ENCODE peak calls at places on chromosomes 13 and 19, in five cellular contexts. U is K562, K is stomach, V is transverse colon, B is suprapubic skin. L is an unnamed sample.

GRCh38 chr13:27117947-27118346 is 53.7 kb downstream of the USP12 start:
- DNase-seq in U (no peak), K (no peak), V (no peak), B (no peak), L (no peak)

GRCh38 chr13:98825659-98826058 is 73.2 kb upstream of the SLC15A1 start:
- DNase-seq in U (no peak), K (no peak), V (no peak), B (no peak), L (peak)

GRCh38 chr13:51905787-51906186 is 44.0 kb downstream of the CCDC70 start:
- DNase-seq in U (no peak), K (no peak), V (no peak), B (peak), L (no peak)

GRCh38 chr19:55070755-55071502 is 4.7 kb upstream of the EPS8L1 start:
- DNase-seq in U (no peak), K (peak), V (peak), B (no peak), L (no peak)

GRCh38 chr13:93963266-93964131 is 516.0 kb downstream of the DCT start:
- DNase-seq in U (no peak), K (no peak), V (no peak), B (no peak), L (no peak)

GRCh38 chr19:28159065-28159464 is 1053.9 kb downstream of the UQCRFS1 start:
- DNase-seq in U (no peak), K (no peak), V (no peak), B (no peak), L (no peak)

GRCh38 chr13:26943748-26944147 is 183.2 kb upstream of the GPR12 start:
- DNase-seq in U (no peak), K (no peak), V (no peak), B (no peak), L (no peak)

GRCh38 chr19:30227661-30228112 is 144.5 kb upstream of the ZNF536 start:
- DNase-seq in U (peak), K (peak), V (peak), B (no peak), L (peak)

DNA sequence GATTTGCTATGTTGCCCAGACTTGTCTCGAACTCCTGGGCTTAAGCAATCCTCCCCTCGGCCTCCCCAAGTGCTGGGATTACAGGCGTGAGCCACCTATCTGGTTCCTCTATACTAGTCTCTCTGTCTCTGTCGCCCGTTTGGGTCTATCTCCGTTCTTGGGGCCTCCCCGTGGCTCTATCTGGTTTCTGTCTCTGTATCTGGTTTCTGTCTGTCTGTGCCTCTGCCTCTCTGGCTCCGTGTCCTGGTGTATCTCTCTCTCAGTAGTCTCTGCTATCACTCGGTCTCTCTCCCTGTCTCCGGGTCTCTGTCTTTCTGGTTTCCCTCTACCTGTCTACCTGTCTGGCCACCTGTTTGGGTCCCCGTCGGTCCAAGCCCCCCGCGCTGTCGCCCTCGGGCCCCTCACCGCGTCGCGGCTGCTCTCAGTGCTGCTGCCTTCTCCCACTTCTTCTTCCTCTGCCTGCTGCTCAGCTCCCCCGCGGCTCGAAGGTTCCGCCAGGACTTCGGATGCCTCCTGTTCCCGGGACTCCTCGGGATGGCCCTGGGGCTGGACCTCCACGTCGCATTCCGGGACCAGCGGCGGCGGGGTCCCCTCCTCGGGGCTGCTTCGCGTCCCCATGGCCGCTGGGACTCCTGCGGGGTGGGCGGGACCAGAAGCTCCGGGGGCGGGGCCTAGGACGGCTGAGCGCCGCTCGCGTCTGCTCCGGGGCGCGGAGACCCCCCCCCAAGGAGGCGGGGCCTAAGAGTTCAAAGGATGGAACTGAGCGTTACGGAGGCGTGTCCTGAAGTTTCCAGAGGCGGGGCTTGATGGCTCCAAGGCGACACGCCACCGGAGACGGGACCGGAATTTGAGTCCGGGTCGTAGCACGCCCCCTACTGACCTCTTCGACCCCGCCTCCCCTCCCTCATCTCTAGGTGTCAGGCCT is 783 bp downstream of the PHLDB3 start:
- DNase-seq in U (peak), K (peak), V (peak), B (peak), L (peak)
- TF ChIP-seq CTCF in U (peak), K (no peak), V (no peak), B (no peak), L (no peak)

DNA sequence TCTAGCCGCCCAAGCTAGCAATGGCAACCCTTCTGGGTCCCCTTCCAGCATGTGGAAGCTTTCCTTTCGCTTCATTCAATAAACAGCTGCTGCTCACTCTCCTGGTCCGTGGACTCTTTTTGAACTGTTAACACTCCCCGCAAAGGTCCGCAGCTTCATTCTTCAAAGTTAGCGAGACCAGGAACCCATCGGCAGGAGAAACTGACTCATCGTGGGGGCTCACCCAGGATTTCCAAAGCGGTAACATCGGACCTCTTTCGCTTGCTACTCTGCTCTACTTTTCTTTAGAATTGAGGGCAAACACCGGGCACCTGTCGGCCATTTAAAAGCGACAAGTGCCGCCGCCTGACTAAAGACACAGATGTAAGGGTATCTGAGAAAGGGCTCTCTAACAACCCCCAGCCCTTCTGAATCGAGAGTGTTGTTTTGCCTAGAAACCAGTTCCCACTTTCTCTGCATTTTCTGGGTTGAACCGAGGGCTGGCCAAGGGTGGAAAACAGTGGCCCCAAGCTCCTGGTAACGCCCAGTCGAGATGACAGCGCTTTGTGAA is 5.8 kb downstream of the UBA52 start:
- DNase-seq in U (no peak), K (no peak), V (no peak), B (no peak), L (no peak)
- TF ChIP-seq POLR2AphosphoS5 in U (no peak), K (no peak), V (no peak), B (no peak), L (no peak)

DNA sequence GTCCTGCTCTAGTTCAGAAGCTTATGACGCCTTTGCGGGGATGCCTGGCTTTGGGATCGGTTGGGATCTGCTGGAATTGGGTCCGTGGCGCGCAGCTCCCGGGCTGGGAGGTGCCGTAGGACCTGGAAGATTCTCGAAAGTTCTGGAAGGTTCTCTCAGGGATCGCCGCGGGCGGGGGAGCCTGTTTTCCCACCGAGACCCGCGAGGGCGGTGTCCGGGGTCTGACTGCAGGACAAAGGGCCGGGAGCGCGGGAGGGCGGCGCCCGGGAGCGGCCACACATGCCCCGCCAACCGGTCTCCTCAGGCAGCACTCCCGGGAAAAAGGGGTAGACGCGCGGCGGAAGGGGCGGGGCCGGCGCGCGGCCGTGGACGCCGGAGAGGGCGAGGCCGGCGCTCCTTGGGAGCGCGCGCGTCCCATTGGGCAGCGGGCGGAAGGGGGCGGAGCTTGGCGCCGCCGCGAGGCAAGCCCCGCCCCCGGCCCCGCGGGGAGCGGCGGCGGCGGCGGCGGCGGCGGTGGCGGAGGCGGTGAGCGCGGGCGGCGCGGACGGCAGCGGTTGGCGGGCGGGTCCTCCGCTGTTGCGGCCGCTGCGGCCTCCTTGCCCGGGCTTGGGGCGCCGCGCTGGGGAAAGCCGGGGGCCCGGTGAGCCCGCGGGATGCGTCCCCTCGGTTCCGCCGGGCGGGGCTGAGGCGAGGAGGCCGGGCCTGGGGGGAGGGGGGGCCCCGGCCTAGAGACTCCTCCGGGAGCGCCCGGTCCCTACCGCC is 29.0 kb upstream of the NDUFS7 start:
- DNase-seq in U (peak), K (peak), V (peak), B (peak), L (peak)
- TF ChIP-seq EP300 in U (peak), K (peak), V (no peak), B (no peak), L (no peak)

GRCh38 chr19:39154626-39155100 is 29.1 kb downstream of the PAK4 start:
- DNase-seq in U (peak), K (peak), V (peak), B (no peak), L (no peak)
- TF ChIP-seq CTCF in U (peak), K (no peak), V (no peak), B (no peak), L (peak)